ENCODE peak calls at places on chromosomes 13 and 19, in seven cellular contexts. W is AG09309; M is B cell; V is stimulated activated CD4-positive, alpha-beta T cell treated with anti-CD3 and anti-CD28 coated beads, Interleukin-1b, Interleukin-23, amount 100 ng/mL, for 24 hours; R is HFFc6; I is epithelial cell of proximal tubule; X is GM12865. L is an unnamed sample.

GRCh38 chr13:93270769-93271753 is 44.5 kb downstream of the GPC6 start:
- DNase-seq in X (no peak), V (no peak), M (no peak), W (no peak), R (no peak), I (peak; percentile 27), L (no peak)

GRCh38 chr13:40758811-40759210 is 12.2 kb downstream of the MRPS31 start:
- DNase-seq in R (no peak), I (no peak), M (no peak), W (no peak), X (peak; percentile 34), V (no peak), L (no peak)

GRCh38 chr13:74132768-74133656 is 1.2 kb downstream of the KLF12 start:
- DNase-seq in V (peak; percentile 25), X (peak; percentile 49), R (peak; percentile 11), W (no peak), I (no peak), M (no peak), L (peak; percentile 42)

GRCh38 chr13:100674363-100674847 is at the start of gene TMTC4:
- DNase-seq in M (no peak), V (peak; percentile 16), R (no peak), X (no peak), I (no peak), W (no peak), L (no peak)

GRCh38 chr13:39776439-39776838 is 121.0 kb downstream of the COG6 start:
- DNase-seq in V (no peak), M (no peak), W (peak; percentile 58), I (no peak), R (peak; percentile 83), X (peak; percentile 32), L (no peak)

GRCh38 chr19:47272448-47273312 is 2.0 kb upstream of the INAFM1 start:
- DNase-seq in X (no peak), M (no peak), I (no peak), V (no peak), R (no peak), W (peak; percentile 24), L (no peak)

GRCh38 chr19:49801966-49802661 is 11.0 kb downstream of the FUZ start:
- DNase-seq in W (no peak), X (no peak), V (no peak), I (no peak), M (no peak), R (peak; percentile 71), L (no peak)

GRCh38 chr13:20547479-20547908 is 19.5 kb upstream of the IFT88 start:
- DNase-seq in R (no peak), W (no peak), I (no peak), X (no peak), M (no peak), V (no peak), L (no peak)

GRCh38 chr13:40453666-40454030 is 212.8 kb downstream of the FOXO1 start:
- DNase-seq in W (no peak), I (no peak), V (no peak), X (no peak), M (no peak), R (no peak), L (no peak)

GRCh38 chr13:112159575-112160547 is 92.9 kb downstream of the SOX1 start:
- DNase-seq in R (no peak), W (no peak), V (no peak), M (no peak), X (no peak), I (no peak), L (no peak)

GRCh38 chr13:48653074-48654054 is at the start of gene CYSLTR2:
- DNase-seq in M (no peak), W (no peak), R (peak; percentile 49), I (no peak), V (no peak), X (peak; percentile 53), L (no peak)